ENCODE peak calls at places on chromosomes 12 and 14, in ten cellular contexts. E is GM13976, C is A549, I is uterus, F is type B pancreatic cell, U is stomach, X is activated T-helper 1 cell treated with Interleukin-2 at 50 U/mL for 16 hours, M is putamen, O is heart right ventricle, Q is NCI-H1694 treated with DMSO at 0.1 percent for 48 hours. G is an unnamed sample.

GRCh38 chr12:56104815-56105476 is 587 bp downstream of the PA2G4 start:
- DNase-seq in F (peak; percentile 77), O (no peak), M (no peak), Q (no peak), C (peak; percentile 31), U (peak; percentile 34), X (no peak), E (no peak), I (no peak), G (no peak)

GRCh38 chr12:98198261-98198982 is 317.0 kb upstream of the TMPO start:
- DNase-seq in F (no peak), Q (no peak), I (no peak), O (no peak), E (no peak), X (no peak), M (no peak), C (no peak), U (no peak), G (no peak)

GRCh38 chr12:97595423-97595822 is 132.8 kb downstream of the RMST start:
- DNase-seq in M (no peak), Q (no peak), I (no peak), F (no peak), C (no peak), E (no peak), X (no peak), O (no peak), U (no peak), G (no peak)

GRCh38 chr12:103654816-103655215 is 67.7 kb downstream of the STAB2 start:
- DNase-seq in Q (no peak), X (no peak), C (no peak), E (no peak), O (no peak), F (no peak), I (no peak), U (no peak), M (no peak), G (no peak)

GRCh38 chr12:119412811-119413794 is 78.6 kb downstream of the CCDC60 start:
- DNase-seq in I (peak; percentile 50), C (peak; percentile 77), U (peak; percentile 68), E (peak; percentile 62), F (peak; percentile 71), Q (peak; percentile 75), X (no peak), O (peak; percentile 72), M (peak; percentile 53), G (no peak)

GRCh38 chr12:27244680-27245005 is 557 bp downstream of the STK38L start:
- DNase-seq in C (no peak), U (no peak), M (no peak), O (no peak), F (no peak), Q (no peak), E (no peak), X (no peak), I (no peak), G (no peak)

GRCh38 chr12:31922341-31923062 is 36.7 kb upstream of the RESF1 start:
- DNase-seq in I (no peak), X (no peak), U (no peak), O (no peak), F (no peak), E (no peak), C (peak; percentile 35), Q (no peak), M (no peak), G (no peak)

GRCh38 chr14:60222820-60223219 is 26.2 kb upstream of the PPM1A start:
- DNase-seq in O (peak; percentile 71), E (no peak), F (no peak), X (no peak), M (peak; percentile 85), I (no peak), C (no peak), Q (no peak), U (peak; percentile 79), G (no peak)

GRCh38 chr12:77940011-77940423 is 109.3 kb downstream of the NAV3 start:
- DNase-seq in U (no peak), O (no peak), F (no peak), E (no peak), Q (no peak), M (no peak), I (no peak), C (peak; percentile 84), X (no peak), G (no peak)

GRCh38 chr14:54617467-54617866 is 50.5 kb downstream of the SAMD4A start:
- DNase-seq in C (no peak), O (no peak), Q (no peak), E (no peak), M (no peak), F (no peak), I (no peak), U (no peak), X (no peak), G (no peak)

GRCh38 chr14:69320581-69321365 is 60.8 kb downstream of the GALNT16 start:
- DNase-seq in Q (no peak), X (no peak), U (no peak), I (peak; percentile 7), M (no peak), E (peak; percentile 15), O (no peak), C (no peak), F (peak; percentile 54), G (no peak)

GRCh38 chr14:71625175-71625574 is 307.1 kb upstream of the RGS6 start:
- DNase-seq in C (no peak), I (peak; percentile 28), M (no peak), E (no peak), F (no peak), O (no peak), X (no peak), U (no peak), Q (no peak), G (no peak)

GRCh38 chr12:25698782-25699181 is 145.7 kb upstream of the LMNTD1 start:
- DNase-seq in Q (no peak), M (no peak), C (no peak), I (no peak), F (no peak), X (no peak), U (no peak), E (no peak), O (no peak), G (no peak)

GRCh38 chr12:79927772-79928474 is 7.0 kb downstream of the PPP1R12A start:
- DNase-seq in E (peak; percentile 40), U (no peak), X (peak; percentile 27), M (no peak), Q (no peak), F (no peak), O (no peak), I (no peak), C (no peak), G (no peak)

GRCh38 chr12:54980341-54980740 is 4.2 kb downstream of the TESPA1 start:
- DNase-seq in U (no peak), O (no peak), X (peak; percentile 36), Q (no peak), F (no peak), I (no peak), C (no peak), E (no peak), M (no peak), G (no peak)

GRCh38 chr12:95774311-95775045 is 16.1 kb downstream of the NTN4 start:
- DNase-seq in F (no peak), X (no peak), M (no peak), E (no peak), O (no peak), C (no peak), U (no peak), Q (no peak), I (no peak), G (no peak)

GRCh38 chr14:24673534-24674203 is 39.7 kb upstream of the GZMB start:
- DNase-seq in I (no peak), U (no peak), E (no peak), C (no peak), Q (no peak), O (no peak), F (no peak), M (no peak), X (peak; percentile 46), G (no peak)

GRCh38 chr12:90922068-90922743 is 32.8 kb downstream of the CCER1 start:
- DNase-seq in X (no peak), O (no peak), U (no peak), I (no peak), E (no peak), C (no peak), F (no peak), M (peak; percentile 1), Q (no peak), G (no peak)

GRCh38 chr12:103852498-103852992 is 11.5 kb upstream of the NT5DC3 start:
- DNase-seq in O (no peak), M (peak; percentile 84), Q (no peak), I (no peak), F (no peak), X (no peak), U (no peak), E (no peak), C (peak; percentile 58), G (no peak)

GRCh38 chr14:68951051-68951797 is 27.9 kb downstream of the ACTN1 start:
- DNase-seq in U (peak; percentile 81), I (peak; percentile 99), E (no peak), C (peak; percentile 95), X (no peak), F (no peak), M (no peak), O (peak; percentile 83), Q (no peak), G (no peak)